ENCODE peak calls at places on chromosomes 6 and 20, in eight cellular contexts. L is stimulated activated CD4-positive, alpha-beta T cell treated with anti-CD3 and anti-CD28 coated beads, Interleukin-2, amount 100 ng/mL, for 48 hours; I is psoas muscle; A is ovary; H is Panc1; B is kidney tubule cell; X is left cardiac atrium; G is CD4-positive, alpha-beta T cell. P is an unnamed sample.

GRCh38 chr6:91304506-91304905 is 717.6 kb upstream of the MAP3K7 start:
- DNase-seq in X (no peak), L (no peak), I (no peak), H (no peak), A (no peak), B (no peak), G (no peak), P (no peak)

GRCh38 chr6:44730771-44731391 is 343.4 kb downstream of the CDC5L start:
- DNase-seq in I (no peak), L (no peak), G (no peak), A (no peak), X (no peak), H (no peak), B (peak), P (no peak)

GRCh38 chr20:17875106-17875980 is 93.3 kb downstream of the SNX5 start:
- DNase-seq in I (peak), H (no peak), G (no peak), L (no peak), A (peak), B (peak), X (peak), P (peak)

GRCh38 chr6:2765896-2766766 is 938 bp downstream of the WRNIP1 start:
- DNase-seq in B (peak), L (peak), I (peak), A (peak), H (no peak), X (peak), G (no peak), P (no peak)

GRCh38 chr20:47464380-47465101 is 37.1 kb upstream of the NCOA3 start:
- DNase-seq in L (no peak), B (peak), G (no peak), H (peak), I (peak), X (peak), A (no peak), P (no peak)

GRCh38 chr20:51624157-51624731 is 81.7 kb upstream of the NFATC2 start:
- DNase-seq in I (peak), G (peak), H (no peak), B (peak), L (peak), X (peak), A (no peak), P (no peak)

GRCh38 chr20:2108987-2109386 is 7.4 kb downstream of the STK35 start:
- DNase-seq in A (no peak), L (no peak), X (no peak), B (peak), H (peak), G (no peak), I (no peak), P (no peak)

GRCh38 chr20:35952480-35953410 is 1.6 kb downstream of the SCAND1 start:
- DNase-seq in L (no peak), B (peak), H (no peak), I (no peak), G (peak), A (no peak), X (no peak), P (no peak)

GRCh38 chr20:16518784-16519084 is 54.5 kb downstream of the KIF16B start:
- DNase-seq in B (no peak), X (no peak), L (no peak), A (no peak), G (no peak), I (no peak), H (no peak), P (no peak)

GRCh38 chr6:145651988-145652387 is 83.3 kb downstream of the EPM2A start:
- DNase-seq in G (no peak), I (no peak), H (no peak), L (no peak), A (no peak), B (no peak), X (no peak), P (no peak)

GRCh38 chr20:45266977-45267376 is 12.6 kb upstream of the SLPI start:
- DNase-seq in I (no peak), G (no peak), X (no peak), L (no peak), A (no peak), B (peak), H (no peak), P (no peak)

GRCh38 chr6:85362652-85363310 is 87.1 kb upstream of the NT5E start:
- DNase-seq in B (no peak), I (no peak), L (no peak), A (no peak), X (no peak), G (no peak), H (no peak), P (no peak)

GRCh38 chr6:155495011-155495768 is 39.6 kb upstream of the NOX3 start:
- DNase-seq in G (no peak), I (peak), B (peak), X (peak), H (no peak), A (peak), L (no peak), P (no peak)

GRCh38 chr6:70413829-70414494 is 654 bp downstream of the FAM135A start:
- DNase-seq in X (peak), B (peak), H (no peak), A (no peak), L (peak), I (no peak), G (no peak), P (peak)

GRCh38 chr6:3929281-3929798 is 80.2 kb downstream of the FAM50B start:
- DNase-seq in H (no peak), X (peak), B (no peak), L (no peak), G (no peak), A (no peak), I (peak), P (no peak)

GRCh38 chr6:166440729-166441128 is 58.0 kb upstream of the MPC1 start:
- DNase-seq in L (no peak), G (no peak), H (no peak), A (no peak), B (no peak), X (no peak), I (no peak), P (no peak)

GRCh38 chr20:32582659-32583580 is 2.2 kb downstream of the NOL4L start:
- DNase-seq in B (no peak), A (peak), I (no peak), H (no peak), G (no peak), X (peak), L (no peak), P (no peak)

GRCh38 chr20:2301164-2301622 is 5.4 kb downstream of the TGM3 start:
- DNase-seq in I (peak), G (no peak), X (peak), H (no peak), L (no peak), A (no peak), B (peak), P (no peak)

GRCh38 chr6:161302949-161303348 is 29.1 kb upstream of the AGPAT4 start:
- DNase-seq in I (no peak), L (no peak), G (no peak), X (no peak), A (no peak), H (no peak), B (no peak), P (no peak)

GRCh38 chr20:9555781-9556180 is 41.4 kb downstream of the LAMP5 start:
- DNase-seq in G (no peak), H (no peak), A (no peak), L (no peak), X (no peak), I (no peak), B (peak), P (no peak)

GRCh38 chr6:31900917-31901414 is 920 bp downstream of the ZBTB12 start:
- DNase-seq in X (no peak), G (no peak), B (peak), H (no peak), A (no peak), L (no peak), I (no peak), P (no peak)

GRCh38 chr6:148358196-148358785 is 15.7 kb downstream of the SASH1 start:
- DNase-seq in A (no peak), I (peak), L (no peak), B (no peak), X (peak), G (no peak), H (no peak), P (no peak)

GRCh38 chr20:47079047-47079446 is 184.4 kb downstream of the EYA2 start:
- DNase-seq in X (no peak), I (no peak), B (no peak), L (no peak), A (no peak), H (no peak), G (no peak), P (no peak)

GRCh38 chr6:169891421-169891820 is 140.0 kb downstream of the ERMARD start:
- DNase-seq in H (no peak), A (no peak), G (no peak), X (no peak), I (no peak), L (no peak), B (no peak), P (no peak)

GRCh38 chr6:34872332-34872731 is 15.5 kb downstream of the TAF11 start:
- DNase-seq in B (no peak), X (no peak), L (no peak), A (no peak), I (no peak), G (no peak), H (no peak), P (no peak)

GRCh38 chr20:6473197-6473596 is 294.3 kb upstream of the BMP2 start:
- DNase-seq in B (peak), X (no peak), I (no peak), A (no peak), H (no peak), L (no peak), G (no peak), P (no peak)

GRCh38 chr6:153038378-153038777 is 35.9 kb upstream of the MTRF1L start:
- DNase-seq in H (no peak), A (no peak), G (no peak), I (no peak), L (no peak), X (no peak), B (peak), P (no peak)

P was measured in putamen.